ENCODE peak calls at places on chromosomes 2 and 18, in ten cellular contexts. J is GM23248; H is H1; B is neuronal stem cell; Y is prostate gland; C is upper lobe of right lung; I is mammary epithelial cell; F is GM23338; P is lower lobe of right lung; S is CD8-positive, alpha-beta memory T cell. N is an unnamed sample. For H3K4me1 and H3K36me3, the result is how much of the 10 kb centered on the place peaks cover.

GRCh38 chr2:219327719-219328118 is 4.8 kb downstream of the RESP18 start:
- DNase-seq in Y (no peak), C (no peak), F (no peak), I (no peak), B (no peak), J (no peak), P (no peak), H (no peak), S (no peak), N (no peak)

GRCh38 chr2:3242747-3243369 is 134.8 kb downstream of the EIPR1 start:
- DNase-seq in I (no peak), F (no peak), Y (no peak), J (peak), P (no peak), C (no peak), S (peak), H (no peak), B (no peak), N (no peak)

GRCh38 chr2:28407131-28407975 is 14.7 kb downstream of the FOSL2 start:
- DNase-seq in F (no peak), S (no peak), Y (no peak), C (peak), B (no peak), P (peak), J (no peak), H (no peak), I (no peak), N (no peak)

GRCh38 chr18:48805826-48806535 is 144.8 kb downstream of the SMAD7 start:
- DNase-seq in I (no peak), P (no peak), H (no peak), B (no peak), S (no peak), Y (no peak), C (peak), J (no peak), F (no peak), N (no peak)

GRCh38 chr2:120758181-120759048 is 22.7 kb downstream of the GLI2 start:
- DNase-seq in B (no peak), F (peak), Y (no peak), H (no peak), C (peak), J (peak), I (no peak), P (peak), S (no peak), N (peak)

GRCh38 chr2:240567137-240567871 is 980 bp upstream of the RNPEPL1 start:
- DNase-seq in B (no peak), F (no peak), J (peak), C (peak), I (no peak), H (no peak), P (peak), Y (no peak), S (peak), N (no peak)

GRCh38 chr2:230875347-230876315 is 10.9 kb downstream of the ITM2C start:
- DNase-seq in H (no peak), Y (no peak), C (peak), F (no peak), I (no peak), P (no peak), S (no peak), B (no peak), J (no peak), N (no peak)

GRCh38 chr18:57802869-57803118 is 321 bp downstream of the ATP8B1 start:
- DNase-seq in C (no peak), F (no peak), J (no peak), P (no peak), H (no peak), S (no peak), Y (no peak), B (no peak), I (no peak), N (no peak)

GRCh38 chr2:102346381-102347130 is 9.0 kb upstream of the IL18R1 start:
- DNase-seq in H (no peak), J (no peak), P (no peak), B (no peak), F (no peak), Y (no peak), S (no peak), C (no peak), I (no peak), N (no peak)

GRCh38 chr18:22045221-22045918 is 124.0 kb upstream of the GATA6 start:
- DNase-seq in J (no peak), P (no peak), Y (no peak), C (no peak), F (no peak), I (no peak), B (no peak), S (no peak), H (no peak), N (no peak)

GRCh38 chr2:181371782-181372292 is 85.3 kb upstream of the ITGA4 start:
- DNase-seq in S (no peak), J (peak), Y (no peak), C (no peak), F (no peak), B (no peak), H (no peak), I (no peak), P (no peak), N (no peak)

GRCh38 chr2:172226244-172227061 is 123.8 kb upstream of the DLX2 start:
- DNase-seq in P (no peak), B (no peak), J (no peak), C (no peak), H (no peak), I (peak), F (no peak), Y (peak), S (no peak), N (peak)

GRCh38 chr2:157875720-157876065 is 437 bp downstream of the ACVR1 start:
- DNase-seq in H (no peak), B (peak), S (peak), Y (peak), C (peak), P (peak), J (peak), F (peak), I (no peak), N (no peak)

GRCh38 chr2:64939332-64939917 is 49.8 kb upstream of the SLC1A4 start:
- DNase-seq in Y (no peak), F (peak), P (no peak), H (no peak), I (no peak), C (no peak), S (no peak), B (no peak), J (no peak), N (no peak)

GRCh38 chr2:194992648-194993047 is 664.4 kb upstream of the SLC39A10 start:
- DNase-seq in B (no peak), P (no peak), F (no peak), S (no peak), I (no peak), Y (no peak), H (no peak), C (no peak), J (no peak), N (no peak)

GRCh38 chr2:176494949-176495353 is 225.7 kb downstream of the MTX2 start:
- DNase-seq in J (peak), S (no peak), H (no peak), P (peak), B (no peak), F (no peak), C (no peak), Y (no peak), I (no peak), N (peak)

GRCh38 chr2:16513626-16514025 is 152.0 kb downstream of the CYRIA start:
- DNase-seq in B (no peak), I (peak), Y (no peak), P (no peak), F (no peak), J (no peak), C (no peak), S (no peak), H (no peak), N (no peak)

GRCh38 chr2:24675338-24675737 is 117.9 kb downstream of the PTRHD1 start:
- DNase-seq in Y (no peak), P (no peak), I (no peak), C (no peak), F (no peak), J (no peak), S (no peak), H (no peak), B (no peak), N (no peak)

GRCh38 chr2:213122730-213123129 is 28.7 kb downstream of the IKZF2 start:
- DNase-seq in B (no peak), C (no peak), Y (no peak), S (no peak), H (no peak), I (no peak), J (no peak), P (no peak), F (no peak), N (no peak)

GRCh38 chr2:168160897-168161296 is 86.5 kb downstream of the STK39 start:
- DNase-seq in F (peak), I (no peak), C (no peak), B (no peak), P (no peak), J (no peak), Y (no peak), S (no peak), H (no peak), N (peak)

GRCh38 chr2:202932425-202933138 is 20.5 kb downstream of the CARF start:
- DNase-seq in B (no peak), J (peak), P (no peak), H (no peak), I (peak), Y (no peak), C (no peak), F (no peak), S (no peak), N (no peak)

GRCh38 chr2:63003349-63003748 is 47.3 kb upstream of the OTX1 start:
- DNase-seq in F (no peak), Y (no peak), S (no peak), P (no peak), B (no peak), J (no peak), I (no peak), H (no peak), C (no peak), N (no peak)

GRCh38 chr18:79522451-79523220 is 126.9 kb downstream of the NFATC1 start:
- DNase-seq in S (peak), J (no peak), H (no peak), F (no peak), P (peak), I (no peak), Y (no peak), B (no peak), C (peak), N (peak)

GRCh38 chr2:31318360-31319336 is 84.7 kb downstream of the EHD3 start:
- DNase-seq in C (no peak), Y (no peak), H (no peak), F (no peak), J (peak), B (no peak), I (peak), S (no peak), P (peak), N (peak)

GRCh38 chr2:205835251-205835900 is 153.1 kb downstream of the NRP2 start:
- DNase-seq in I (no peak), B (no peak), S (no peak), J (no peak), H (no peak), C (no peak), F (no peak), P (no peak), Y (no peak), N (no peak)

GRCh38 chr2:120746179-120746549 is 10.5 kb downstream of the GLI2 start:
- DNase-seq in B (no peak), I (no peak), S (no peak), F (no peak), J (no peak), P (no peak), Y (no peak), H (no peak), C (no peak), N (no peak)

GRCh38 chr2:75047907-75048625 is 89.6 kb downstream of the POLE4 start:
- DNase-seq in P (no peak), H (no peak), I (peak), Y (no peak), F (no peak), S (no peak), C (no peak), J (peak), B (no peak), N (no peak)

GRCh38 chr2:33645861-33646260 is 46.8 kb upstream of the FAM98A start:
- DNase-seq in P (no peak), Y (no peak), I (peak), J (peak), C (no peak), F (no peak), B (no peak), S (no peak), H (no peak), N (no peak)

GRCh38 chr2:216023055-216023648 is 9.8 kb upstream of the MREG start:
- DNase-seq in I (peak), F (peak), Y (peak), H (peak), P (no peak), S (peak), C (no peak), B (no peak), J (peak), N (peak)

GRCh38 chr2:223896751-223897320 is 48.3 kb downstream of the WDFY1 start:
- DNase-seq in F (no peak), P (no peak), I (peak), J (peak), B (no peak), C (no peak), Y (no peak), S (no peak), H (no peak), N (no peak)

GRCh38 chr2:195660265-195660890 is 3.4 kb downstream of the SLC39A10 start:
- DNase-seq in B (peak), I (peak), S (peak), Y (peak), C (no peak), P (no peak), H (no peak), F (peak), J (peak), N (peak)

GRCh38 chr2:54360055-54360792 is 95.9 kb upstream of the SPTBN1 start:
- DNase-seq in Y (no peak), B (no peak), F (no peak), H (no peak), S (no peak), C (no peak), I (no peak), J (peak), P (no peak), N (no peak)

GRCh38 chr2:5111581-5111980 is 580.6 kb upstream of the SOX11 start:
- DNase-seq in B (no peak), J (no peak), I (peak), C (no peak), P (no peak), H (no peak), S (no peak), F (no peak), Y (peak), N (no peak)

GRCh38 chr2:148730085-148730484 is 85.5 kb downstream of the EPC2 start:
- DNase-seq in J (no peak), Y (no peak), B (no peak), H (no peak), I (no peak), F (peak), S (no peak), P (no peak), C (no peak), N (no peak)

GRCh38 chr2:204468689-204469429 is 76.4 kb upstream of the PARD3B start:
- DNase-seq in I (peak), H (no peak), J (peak), Y (no peak), P (no peak), S (no peak), B (no peak), C (no peak), F (no peak), N (no peak)

DNA sequence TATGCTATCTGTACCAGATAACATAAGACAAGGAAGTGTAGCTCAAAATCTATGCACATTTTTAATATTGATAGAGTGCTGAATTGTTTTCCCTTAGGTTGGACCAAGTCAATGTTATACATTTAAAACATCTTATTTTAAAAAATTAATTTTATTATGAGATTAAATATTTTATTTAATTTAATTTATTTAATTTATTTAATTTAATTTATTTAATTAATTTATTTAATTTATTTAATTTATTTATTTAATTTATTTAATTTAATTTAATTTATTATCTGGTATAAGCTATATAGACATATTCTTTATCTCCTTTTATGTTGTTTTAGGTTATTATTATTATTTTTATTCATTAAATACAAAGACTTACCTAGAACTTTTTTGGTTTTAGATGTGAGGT is 551.7 kb upstream of the LRRTM1 start:
- DNase-seq in F (no peak), B (no peak), P (no peak), H (no peak), C (no peak), J (no peak), S (no peak), I (no peak), Y (no peak), N (no peak)
- H3K4me1 ChIP-seq in F (under half), B (under half), P (under half), H (under half), C (under half), J (under half), S (under half), I (under half), Y (under half), N (under half)

GRCh38 chr18:55390898-55391297 is 197.1 kb downstream of the TCF4 start:
- DNase-seq in I (no peak), F (no peak), B (no peak), H (no peak), C (no peak), S (no peak), J (no peak), Y (no peak), P (no peak), N (no peak)

GRCh38 chr18:55398858-55399257 is 189.1 kb downstream of the TCF4 start:
- DNase-seq in H (no peak), F (no peak), S (no peak), C (no peak), B (no peak), Y (no peak), J (peak), I (no peak), P (no peak), N (no peak)

GRCh38 chr18:55396979-55397378 is 191.0 kb downstream of the TCF4 start:
- DNase-seq in I (no peak), B (no peak), S (no peak), H (no peak), Y (no peak), C (no peak), F (no peak), P (no peak), J (no peak), N (no peak)

GRCh38 chr18:55396267-55396905 is 191.6 kb downstream of the TCF4 start:
- DNase-seq in H (no peak), S (no peak), I (no peak), C (no peak), B (no peak), F (no peak), J (no peak), P (no peak), Y (no peak), N (no peak)

GRCh38 chr18:55395811-55396210 is 192.2 kb downstream of the TCF4 start:
- DNase-seq in F (no peak), H (no peak), J (no peak), Y (no peak), I (no peak), B (no peak), S (no peak), P (no peak), C (no peak), N (no peak)
- H3K4me3 ChIP-seq in F (no peak), H (no peak), J (no peak), Y (no peak), I (no peak), B (no peak), S (no peak), P (no peak), C (no peak), N (no peak)

GRCh38 chr2:189442468-189442867 is 1.2 kb downstream of the WDR75 start:
- DNase-seq in C (no peak), J (no peak), F (no peak), B (no peak), I (no peak), S (no peak), P (no peak), Y (no peak), H (no peak), N (no peak)

GRCh38 chr2:189441709-189442074 is 418 bp downstream of the WDR75 start:
- DNase-seq in I (no peak), H (no peak), J (no peak), F (no peak), Y (peak), B (no peak), C (no peak), S (no peak), P (no peak), N (no peak)

GRCh38 chr2:189440947-189441708 is at the start of gene WDR75:
- DNase-seq in H (peak), F (peak), P (peak), Y (peak), I (peak), S (peak), B (peak), J (peak), C (peak), N (peak)

GRCh38 chr2:189444322-189444721 is 3.0 kb downstream of the WDR75 start:
- DNase-seq in F (no peak), P (no peak), C (no peak), S (no peak), B (no peak), Y (no peak), H (no peak), I (peak), J (peak), N (no peak)

GRCh38 chr2:189446780-189447179 is 5.5 kb downstream of the WDR75 start:
- DNase-seq in P (no peak), Y (no peak), F (no peak), C (no peak), B (no peak), H (no peak), J (no peak), S (no peak), I (peak), N (no peak)
- H3K36me3 ChIP-seq in P (under half), Y (under half), F (under half), C (under half), B (half or more), H (under half), J (under half), S (under half), I (under half), N (half or more)

GRCh38 chr2:238936162-238937052 is 88.5 kb downstream of the TWIST2 start:
- DNase-seq in J (no peak), I (no peak), S (no peak), F (no peak), B (no peak), H (no peak), Y (no peak), C (peak), P (no peak), N (no peak)
- H3K4me1 ChIP-seq in J (under half), I (under half), S (under half), F (under half), B (under half), H (under half), Y (under half), C (under half), P (under half), N (under half)

GRCh38 chr18:76350134-76351025 is 144.7 kb downstream of the ZNF516 start:
- DNase-seq in H (no peak), B (no peak), P (no peak), Y (no peak), J (no peak), S (no peak), F (peak), I (no peak), C (peak), N (no peak)

GRCh38 chr18:76347341-76347740 is 147.7 kb downstream of the ZNF516 start:
- DNase-seq in F (no peak), Y (no peak), I (no peak), S (no peak), P (no peak), J (no peak), H (no peak), C (no peak), B (no peak), N (no peak)

GRCh38 chr18:76346490-76347130 is 148.4 kb downstream of the ZNF516 start:
- DNase-seq in P (no peak), C (no peak), S (no peak), J (no peak), H (no peak), B (no peak), Y (no peak), I (no peak), F (no peak), N (no peak)

GRCh38 chr18:76348267-76349066 is 146.6 kb downstream of the ZNF516 start:
- DNase-seq in I (no peak), F (no peak), S (no peak), J (no peak), Y (peak), P (no peak), H (no peak), B (no peak), C (no peak), N (no peak)

DNA sequence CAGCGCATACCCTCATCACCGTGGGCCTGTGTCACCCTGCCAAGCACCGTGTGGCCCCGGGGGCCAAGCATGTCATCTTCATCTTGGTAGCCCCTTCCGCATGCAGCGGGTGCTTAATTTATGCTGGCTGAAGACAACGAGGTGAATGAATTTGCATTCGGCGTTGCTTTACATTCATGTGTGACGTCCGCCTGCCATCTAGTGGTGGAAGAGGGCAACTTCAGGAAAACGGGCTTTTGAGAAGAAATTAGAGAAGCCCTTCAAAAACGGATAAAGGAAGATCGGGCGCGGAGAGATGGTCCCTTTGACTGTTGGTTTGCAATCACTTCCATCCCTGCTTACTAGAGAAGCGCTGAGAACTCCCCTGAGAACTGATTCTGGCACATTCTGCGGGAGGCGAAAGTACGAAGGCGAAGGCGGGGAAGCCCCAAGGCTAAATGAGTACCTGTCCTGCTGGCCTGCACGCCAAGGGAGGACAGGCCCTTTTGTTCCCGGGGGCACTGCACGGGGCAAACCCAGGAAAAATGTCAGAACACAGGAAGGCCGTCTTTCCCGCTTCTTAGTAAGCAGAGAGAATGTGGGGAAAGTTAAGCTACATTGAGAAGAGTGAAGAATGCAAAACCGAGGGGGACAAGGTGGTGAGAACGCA is 145.9 kb downstream of the ZNF516 start:
- DNase-seq in S (peak), J (peak), I (peak), Y (peak), B (peak), C (peak), H (peak), F (peak), P (no peak), N (peak)
- H3K4me3 ChIP-seq in S (no peak), J (no peak), I (peak), Y (peak), B (no peak), C (peak), H (no peak), F (no peak), P (peak), N (no peak)

N was measured in Karpas-422.